ENCODE peak calls at places on chromosomes 1 and 21, in nine cellular contexts. F, R, S, D, U, B, V, O and G are unnamed samples.

GRCh38 chr1:7973086-7973485 is 11.6 kb downstream of the PARK7 start:
- DNase-seq in R (no peak), D (no peak), V (no peak), F (no peak), O (no peak), U (no peak), S (no peak), B (no peak), G (no peak)

GRCh38 chr1:17599301-17600300 is 60.1 kb downstream of the ARHGEF10L start:
- DNase-seq in U (no peak), V (no peak), B (no peak), R (no peak), D (no peak), S (no peak), F (no peak), O (no peak), G (no peak)

GRCh38 chr1:184504695-184505338 is 118.0 kb downstream of the C1orf21 start:
- DNase-seq in U (no peak), R (no peak), D (no peak), V (no peak), B (no peak), S (no peak), O (no peak), F (no peak), G (no peak)

GRCh38 chr21:39062196-39062900 is 120.9 kb downstream of the PSMG1 start:
- DNase-seq in S (no peak), O (no peak), F (no peak), U (no peak), B (no peak), R (no peak), V (no peak), D (no peak), G (no peak)

GRCh38 chr1:209422281-209422680 is 161.2 kb upstream of the CAMK1G start:
- DNase-seq in U (no peak), D (no peak), O (peak; percentile 16), B (no peak), R (no peak), V (no peak), S (no peak), F (no peak), G (no peak)

GRCh38 chr1:11320153-11320936 is 47.3 kb downstream of the UBIAD1 start:
- DNase-seq in O (no peak), S (peak; percentile 74), D (no peak), R (peak; percentile 58), V (peak; percentile 73), U (peak; percentile 37), B (peak; percentile 70), F (peak; percentile 11), G (peak; percentile 78)

GRCh38 chr1:153626477-153626928 is 802 bp downstream of the S100A13 start:
- DNase-seq in D (no peak), O (no peak), F (no peak), S (no peak), B (no peak), R (no peak), V (no peak), U (no peak), G (no peak)

GRCh38 chr21:28944296-28944695 is 48.4 kb downstream of the LTN1 start:
- DNase-seq in S (no peak), D (no peak), R (no peak), V (no peak), F (no peak), O (no peak), B (no peak), U (no peak), G (no peak)

GRCh38 chr1:188429385-188429784 is 1600.6 kb downstream of the PLA2G4A start:
- DNase-seq in B (no peak), O (no peak), S (no peak), F (peak; percentile 40), U (no peak), D (no peak), R (no peak), V (no peak), G (no peak)

GRCh38 chr1:247110627-247111258 is 6.6 kb upstream of the ZNF669 start:
- DNase-seq in O (no peak), F (no peak), D (no peak), R (no peak), B (peak; percentile 81), V (no peak), U (no peak), S (no peak), G (no peak)

GRCh38 chr1:179814513-179814838 is 63.1 kb downstream of the TOR1AIP2 start:
- DNase-seq in O (no peak), U (no peak), V (no peak), R (no peak), D (peak; percentile 79), F (no peak), B (no peak), S (no peak), G (no peak)

GRCh38 chr1:218299416-218299815 is 14.3 kb downstream of the RRP15 start:
- DNase-seq in S (peak; percentile 54), O (no peak), V (no peak), U (no peak), B (no peak), R (peak; percentile 30), F (peak; percentile 70), D (no peak), G (no peak)

GRCh38 chr1:1197188-1197500 is 9.2 kb downstream of the TNFRSF18 start:
- DNase-seq in F (no peak), O (no peak), V (no peak), D (no peak), B (no peak), S (no peak), U (no peak), R (no peak), G (no peak)
- TF ChIP-seq CTCF in F (no peak), O (no peak), V (no peak), D (no peak), B (no peak), S (no peak), U (no peak), R (no peak), G (no peak)

DNA sequence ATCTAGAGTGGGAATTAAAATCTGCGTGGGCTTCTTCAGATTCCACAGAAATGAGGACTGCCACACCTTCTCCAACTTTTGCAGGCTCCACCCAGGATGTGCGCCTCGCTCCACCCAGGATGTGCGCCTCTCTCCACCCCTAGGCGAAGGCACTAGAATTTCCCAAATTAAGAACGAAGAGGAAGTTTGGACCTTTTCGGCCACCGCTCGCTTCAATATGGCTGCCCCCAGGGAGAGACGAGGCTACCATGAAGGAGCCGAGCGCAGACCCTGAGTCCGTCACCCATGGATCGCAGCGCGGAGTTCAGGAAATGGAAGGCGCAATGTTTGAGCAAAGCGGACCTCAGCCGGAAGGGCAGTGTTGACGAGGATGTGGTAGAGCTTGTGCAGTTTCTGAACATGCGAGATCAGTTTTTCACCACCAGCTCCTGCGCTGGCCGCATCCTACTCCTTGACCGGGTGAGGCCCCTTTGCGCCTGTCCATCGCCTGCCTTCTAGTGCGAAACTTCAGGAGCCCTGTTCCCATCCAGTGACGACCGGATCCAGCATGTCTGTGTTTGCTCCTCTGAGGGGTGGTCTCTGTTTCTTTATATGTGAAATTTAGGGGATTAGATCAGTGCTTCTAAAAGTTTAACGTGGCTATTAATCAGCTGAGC is at the start of the genes CRYZ and TYW3:
- DNase-seq in U (peak; percentile 51), O (peak; percentile 85), V (peak; percentile 82), F (peak; percentile 96), D (peak; percentile 90), B (peak; percentile 91), R (peak; percentile 87), S (peak; percentile 94), G (peak; percentile 70)
- TF ChIP-seq CTCF in U (no peak), O (peak; percentile 20), V (no peak), F (no peak), D (no peak), B (no peak), R (no peak), S (no peak), G (no peak)

GRCh38 chr1:3243304-3243703 is 174.3 kb downstream of the PRDM16 start:
- DNase-seq in O (no peak), V (no peak), B (no peak), D (no peak), S (no peak), F (no peak), R (no peak), U (no peak), G (no peak)
- TF ChIP-seq CTCF in O (no peak), V (no peak), B (no peak), D (no peak), S (no peak), F (no peak), R (no peak), U (no peak), G (no peak)

GRCh38 chr1:201026746-201027145 is 3.2 kb upstream of the KIF21B start:
- DNase-seq in S (no peak), R (peak; percentile 31), F (no peak), O (no peak), D (no peak), B (no peak), V (no peak), U (no peak), G (no peak)

GRCh38 chr1:201024251-201024998 is 911 bp upstream of the KIF21B start:
- DNase-seq in U (no peak), F (no peak), R (no peak), S (no peak), O (no peak), D (no peak), B (no peak), V (no peak), G (no peak)

GRCh38 chr1:201026234-201026633 is 2.7 kb upstream of the KIF21B start:
- DNase-seq in B (no peak), V (no peak), U (no peak), O (no peak), D (no peak), F (no peak), R (no peak), S (no peak), G (no peak)

GRCh38 chr1:201023517-201023902 is at the start of gene KIF21B:
- DNase-seq in R (peak; percentile 92), S (peak; percentile 93), U (peak; percentile 82), D (peak; percentile 89), O (peak; percentile 56), B (peak; percentile 92), F (peak; percentile 90), V (peak; percentile 87), G (peak; percentile 94)

GRCh38 chr1:201025571-201026002 is 2.1 kb upstream of the KIF21B start:
- DNase-seq in R (peak; percentile 43), D (no peak), B (peak; percentile 51), S (peak; percentile 30), F (peak; percentile 58), O (no peak), V (peak; percentile 53), U (no peak), G (peak; percentile 47)
- TF ChIP-seq CTCF in R (peak; percentile 68), D (no peak), B (no peak), S (peak; percentile 48), F (no peak), O (no peak), V (no peak), U (peak; percentile 44), G (peak; percentile 43)

DNA sequence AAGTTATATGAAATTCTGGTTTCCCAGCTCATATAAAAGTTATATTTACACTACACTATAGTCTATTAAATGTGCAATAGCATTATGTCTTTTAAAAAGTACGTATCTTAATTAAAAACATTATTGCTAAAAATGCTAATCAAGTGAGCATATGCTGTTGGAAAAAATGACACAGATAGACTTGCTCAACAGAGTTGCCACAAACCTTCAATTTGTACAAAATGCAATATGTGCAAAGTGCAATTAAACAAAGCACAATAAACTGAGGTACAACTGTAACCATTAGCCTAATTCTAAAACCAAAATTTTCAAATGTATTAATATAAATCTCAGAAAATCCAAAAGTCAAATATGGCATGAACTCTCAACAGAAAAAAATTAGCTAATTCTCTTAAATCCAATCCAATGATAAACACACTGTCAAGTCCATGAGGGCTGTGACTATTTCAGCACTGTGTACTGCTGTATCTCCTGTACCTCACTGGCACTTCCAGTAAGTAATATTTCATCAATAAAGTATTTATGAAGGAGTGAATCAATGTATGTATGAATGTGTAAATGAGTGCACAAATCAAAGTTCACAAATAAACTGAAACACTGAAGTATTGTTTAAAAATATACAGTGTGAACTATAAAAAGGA is 116.3 kb downstream of the AKT3 start:
- DNase-seq in V (no peak), S (no peak), D (no peak), O (no peak), B (no peak), U (no peak), R (no peak), F (no peak), G (no peak)
- TF ChIP-seq CTCF in V (no peak), S (no peak), D (no peak), O (no peak), B (no peak), U (no peak), R (no peak), F (no peak), G (no peak)